ENCODE peak calls at places on chromosomes 4 and X, in five cellular contexts. S is astrocyte of the spinal cord, J is upper lobe of right lung, X is brain microvascular endothelial cell, U is kidney epithelial cell. H is an unnamed sample.

GRCh38 chr4:87150498-87151261 is 69.7 kb downstream of the KLHL8 start:
- DNase-seq in S (peak; percentile 79), J (no peak), X (peak; percentile 83), U (peak; percentile 49), H (peak; percentile 85)

GRCh38 chr4:101346312-101346561 is 1.1 kb downstream of the PPP3CA start:
- DNase-seq in S (no peak), J (no peak), X (no peak), U (no peak), H (no peak)

GRCh38 chrX:8748855-8749254 is 16.9 kb upstream of the ANOS1 start:
- DNase-seq in S (peak; percentile 42), J (no peak), X (peak; percentile 22), U (no peak), H (peak; percentile 63)

GRCh38 chrX:41406211-41406610 is 40.9 kb upstream of the NYX start:
- DNase-seq in S (no peak), J (no peak), X (no peak), U (peak; percentile 29), H (no peak)

GRCh38 chr4:36326610-36327009 is 45.2 kb downstream of the DTHD1 start:
- DNase-seq in S (no peak), J (no peak), X (no peak), U (no peak), H (no peak)

GRCh38 chr4:103199009-103199408 is 866 bp upstream of the CENPE start:
- DNase-seq in S (no peak), J (no peak), X (no peak), U (no peak), H (no peak)

GRCh38 chr4:143183513-143184216 is 1.1 kb upstream of the USP38 start:
- DNase-seq in S (peak; percentile 6), J (no peak), X (no peak), U (no peak), H (no peak)

GRCh38 chrX:111671668-111672067 is 9.3 kb upstream of the ALG13 start:
- DNase-seq in S (no peak), J (no peak), X (peak; percentile 0), U (no peak), H (peak; percentile 33)

GRCh38 chrX:12329476-12329875 is 191.2 kb downstream of the FRMPD4 start:
- DNase-seq in S (no peak), J (no peak), X (no peak), U (no peak), H (no peak)

GRCh38 chrX:117996918-117997480 is 119.6 kb downstream of the KLHL13 start:
- DNase-seq in S (no peak), J (no peak), X (no peak), U (no peak), H (no peak)

GRCh38 chr4:24470681-24471622 is 113.4 kb downstream of the DHX15 start:
- DNase-seq in S (peak; percentile 57), J (peak; percentile 66), X (peak; percentile 45), U (no peak), H (peak; percentile 68)

GRCh38 chr4:25457053-25457715 is 80.1 kb downstream of the ANAPC4 start:
- DNase-seq in S (no peak), J (no peak), X (no peak), U (no peak), H (peak; percentile 43)

GRCh38 chrX:100609591-100609990 is 24.9 kb downstream of the TNMD start:
- DNase-seq in S (no peak), J (no peak), X (no peak), U (no peak), H (peak; percentile 13)
- TF ChIP-seq CTCF in S (no peak), J (peak; percentile 16), X (no peak), U (no peak), H (peak; percentile 29)

DNA sequence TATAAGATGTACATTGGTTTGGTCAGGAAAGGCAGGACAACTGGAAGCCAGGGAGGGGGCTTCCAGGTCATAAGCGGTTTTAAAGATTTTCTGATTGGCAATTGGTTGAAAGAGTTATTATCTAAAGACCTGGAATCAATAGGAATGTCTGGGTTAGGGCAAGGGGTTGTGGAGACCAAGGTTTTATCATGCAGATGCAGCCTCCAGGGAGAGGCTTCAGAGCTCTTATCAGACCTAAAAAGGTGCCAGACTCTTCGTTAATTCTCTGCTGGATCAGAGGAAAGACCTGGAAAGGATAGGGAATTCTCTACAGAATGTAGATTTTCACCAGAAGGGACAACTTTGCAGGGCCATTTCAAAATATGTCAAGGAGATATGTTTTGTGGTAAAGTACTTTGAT is 62.8 kb downstream of the BEX3 start:
- DNase-seq in S (no peak), J (no peak), X (no peak), U (no peak), H (no peak)
- H3K4me3 ChIP-seq in S (no peak overlapping the region), J (no peak overlapping the region), X (no peak overlapping the region), U (no peak overlapping the region), H (no peak overlapping the region)

GRCh38 chrX:32483534-32484136 is 727.7 kb downstream of the DMD start:
- DNase-seq in S (no peak), J (no peak), X (no peak), U (no peak), H (peak; percentile 6)
- TF ChIP-seq CTCF in S (peak; percentile 20), J (peak; percentile 20), X (peak; percentile 24), U (peak; percentile 36), H (no peak)

DNA sequence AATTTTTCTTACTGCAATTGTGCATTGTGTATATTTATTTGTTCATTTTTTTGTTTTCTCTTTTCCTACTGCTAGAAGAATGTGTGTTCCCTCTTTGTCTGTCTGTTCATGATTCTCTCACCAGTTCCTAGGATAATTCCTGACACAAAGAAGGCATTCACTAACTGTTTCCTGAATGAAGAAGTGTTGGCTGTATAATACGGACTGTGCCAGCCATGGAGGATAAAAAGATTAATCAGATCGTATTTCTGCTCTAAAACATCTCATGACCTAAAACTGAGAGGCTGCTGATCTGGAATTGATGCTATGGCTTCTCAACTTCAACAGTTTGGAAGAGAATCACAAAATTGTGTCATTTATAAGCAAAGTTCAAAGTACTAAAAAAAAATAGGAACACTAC is 563.1 kb upstream of the FRG1 start:
- DNase-seq in S (no peak), J (no peak), X (no peak), U (no peak), H (no peak)
- H3K4me3 ChIP-seq in S (no peak overlapping the region), J (no peak overlapping the region), X (no peak overlapping the region), U (no peak overlapping the region), H (no peak overlapping the region)

GRCh38 chrX:154600962-154601374 is 16.0 kb downstream of the CTAG1A start:
- DNase-seq in S (peak; percentile 44), J (no peak), X (peak; percentile 4), U (no peak), H (peak; percentile 47)

GRCh38 chrX:154602226-154602625 is 16.9 kb downstream of the CTAG1B start:
- DNase-seq in S (no peak), J (no peak), X (no peak), U (no peak), H (no peak)

GRCh38 chrX:154597221-154597620 is 12.3 kb downstream of the CTAG1A start:
- DNase-seq in S (no peak), J (no peak), X (no peak), U (no peak), H (no peak)

GRCh38 chrX:154598656-154599055 is 13.7 kb downstream of the CTAG1A start:
- DNase-seq in S (no peak), J (no peak), X (no peak), U (no peak), H (no peak)

GRCh38 chrX:154599531-154599930 is 14.6 kb downstream of the CTAG1A start:
- DNase-seq in S (no peak), J (no peak), X (no peak), U (no peak), H (no peak)
- TF ChIP-seq CTCF in S (no peak), J (no peak), X (no peak), U (no peak), H (no peak)

H was measured in choroid plexus epithelial cell.